ENCODE peak calls at places on chromosomes 6 and 20, in seven cellular contexts. M is B cell, E is KBM-7, U is NCI-H774, N is EH, V is nucleus accumbens, Z is A172. C is an unnamed sample.

GRCh38 chr20:9348746-9349145 is 165.6 kb upstream of the LAMP5 start:
- DNase-seq in M (no peak), V (no peak), N (peak), E (no peak), U (no peak), Z (no peak), C (no peak)

GRCh38 chr20:56537997-56538396 is 5.0 kb downstream of the FAM209B start:
- DNase-seq in M (no peak), E (no peak), Z (no peak), U (no peak), V (no peak), N (no peak), C (no peak)

GRCh38 chr20:35709269-35709668 is 10.1 kb downstream of the ROMO1 start:
- DNase-seq in M (no peak), N (no peak), Z (no peak), E (no peak), V (no peak), U (no peak), C (no peak)

GRCh38 chr6:141610741-141611140 is 522.0 kb upstream of the GJE1 start:
- DNase-seq in N (peak), Z (peak), M (no peak), U (no peak), V (no peak), E (peak), C (no peak)

GRCh38 chr6:30171677-30172471 is 8.5 kb downstream of the TRIM15 start:
- DNase-seq in M (peak), Z (no peak), U (no peak), E (no peak), N (no peak), V (no peak), C (no peak)

GRCh38 chr6:845581-845980 is 152.6 kb upstream of the EXOC2 start:
- DNase-seq in U (no peak), V (no peak), Z (no peak), N (no peak), M (no peak), E (no peak), C (no peak)

GRCh38 chr6:133042550-133043120 is 198.5 kb upstream of the EYA4 start:
- DNase-seq in M (no peak), U (no peak), N (no peak), E (no peak), V (no peak), Z (no peak), C (no peak)

GRCh38 chr6:170266061-170266825 is 24.6 kb downstream of the DLL1 start:
- DNase-seq in U (peak), E (no peak), N (no peak), V (peak), M (no peak), Z (no peak), C (no peak)

GRCh38 chr6:3769610-3770009 is 18.1 kb upstream of the PXDC1 start:
- DNase-seq in M (no peak), Z (no peak), U (no peak), N (peak), E (no peak), V (no peak), C (no peak)

GRCh38 chr6:123588546-123588895 is 48.2 kb downstream of the TRDN start:
- DNase-seq in N (no peak), U (no peak), Z (no peak), V (no peak), E (no peak), M (no peak), C (no peak)

GRCh38 chr6:127518212-127518709 is 874 bp downstream of the MTCL3 start:
- DNase-seq in E (no peak), N (no peak), V (peak), M (no peak), U (peak), Z (no peak), C (no peak)

GRCh38 chr6:42482126-42482525 is 30.4 kb upstream of the TRERF1 start:
- DNase-seq in N (no peak), E (no peak), Z (no peak), M (no peak), U (no peak), V (no peak), C (no peak)

GRCh38 chr6:20808984-20809383 is 274.7 kb downstream of the CDKAL1 start:
- DNase-seq in M (no peak), N (peak), U (no peak), Z (no peak), E (no peak), V (no peak), C (no peak)

GRCh38 chr6:138263963-138264362 is 45.7 kb upstream of the PBOV1 start:
- DNase-seq in Z (no peak), N (no peak), U (no peak), E (no peak), M (no peak), V (no peak), C (no peak)

GRCh38 chr6:119096683-119097310 is 18.3 kb upstream of the FAM184A start:
- DNase-seq in V (peak), E (no peak), N (peak), Z (no peak), U (no peak), M (no peak), C (no peak)

GRCh38 chr6:53860511-53860910 is 65.7 kb downstream of the LRRC1 start:
- DNase-seq in E (no peak), V (no peak), M (no peak), N (no peak), U (no peak), Z (no peak), C (no peak)

GRCh38 chr20:2696646-2697045 is 4.1 kb downstream of the EBF4 start:
- DNase-seq in V (no peak), M (no peak), U (no peak), E (no peak), N (no peak), Z (no peak), C (no peak)

GRCh38 chr20:6769953-6770831 is 2.7 kb downstream of the BMP2 start:
- DNase-seq in Z (no peak), N (peak), M (no peak), V (no peak), E (no peak), U (no peak), C (no peak)

GRCh38 chr6:138622967-138623366 is 123.7 kb upstream of the NHSL1 start:
- DNase-seq in Z (peak), U (no peak), E (no peak), N (no peak), V (no peak), M (no peak), C (no peak)

GRCh38 chr6:76792394-76792793 is 670.9 kb downstream of the HTR1B start:
- DNase-seq in E (no peak), Z (no peak), V (no peak), U (no peak), M (no peak), N (peak), C (no peak)

GRCh38 chr6:37314803-37315515 is 38.8 kb upstream of the RNF8 start:
- DNase-seq in V (no peak), U (no peak), N (peak), Z (peak), M (peak), E (peak), C (no peak)

GRCh38 chr6:160583805-160584204 is 80.3 kb downstream of the LPA start:
- DNase-seq in U (no peak), E (no peak), M (no peak), V (no peak), Z (no peak), N (no peak), C (no peak)

GRCh38 chr20:20441259-20441658 is 73.4 kb downstream of the INSM1 start:
- DNase-seq in Z (no peak), U (no peak), M (no peak), E (no peak), N (no peak), V (no peak), C (no peak)

GRCh38 chr6:28580484-28580883 is 54.8 kb downstream of the GPX5 start:
- DNase-seq in E (peak), N (peak), U (no peak), M (no peak), Z (no peak), V (no peak), C (no peak)

GRCh38 chr6:37303891-37304503 is 46.1 kb upstream of the TMEM217 start:
- DNase-seq in Z (peak), N (peak), U (no peak), V (no peak), E (no peak), M (no peak), C (no peak)

GRCh38 chr20:44832724-44833123 is 22.4 kb upstream of the RIMS4 start:
- DNase-seq in N (peak), U (no peak), V (peak), M (no peak), Z (peak), E (no peak), C (no peak)

GRCh38 chr20:24994470-24995368 is 2.2 kb upstream of the APMAP start:
- DNase-seq in E (peak), N (peak), V (peak), U (peak), M (peak), Z (peak), C (peak)

GRCh38 chr6:37030599-37030998 is 25.1 kb downstream of the FGD2 start:
- DNase-seq in Z (no peak), M (no peak), V (no peak), E (no peak), U (no peak), N (no peak), C (no peak)

GRCh38 chr20:44033344-44033743 is 118.7 kb downstream of the TOX2 start:
- DNase-seq in Z (no peak), V (no peak), M (no peak), E (no peak), U (no peak), N (peak), C (no peak)

GRCh38 chr6:73608761-73609160 is 45.0 kb downstream of the SLC17A5 start:
- DNase-seq in U (no peak), M (no peak), E (no peak), N (no peak), Z (no peak), V (no peak), C (no peak)

GRCh38 chr6:17589402-17590116 is 10.5 kb upstream of the FAM8A1 start:
- DNase-seq in M (no peak), V (peak), Z (peak), U (no peak), E (no peak), N (peak), C (no peak)

GRCh38 chr6:68108243-68108835 is 526.7 kb upstream of the ADGRB3 start:
- DNase-seq in N (no peak), M (no peak), E (no peak), V (no peak), Z (peak), U (no peak), C (no peak)

GRCh38 chr20:9408422-9409300 is 105.7 kb upstream of the LAMP5 start:
- DNase-seq in U (no peak), Z (no peak), V (no peak), M (no peak), E (no peak), N (peak), C (no peak)

C was measured in stimulated activated effector memory CD8-positive, alpha-beta T cell treated with anti-CD3 and anti-CD28 coated beads, Interleukin-12 subunit alpha, Interleukin-12 subunit beta, amount 100 ng/mL, for 72 hours.